ENCODE peak calls at places on chromosomes 4 and X, in five cellular contexts. G is cardiac muscle cell; Z is uterus; L is CD4-positive, alpha-beta T cell; B is MM.1S. R is an unnamed sample. For H3K27me3 and H3K9me3, the result is how much of the 10 kb centered on the place peaks cover.

GRCh38 chrX:80335062-80335830 is 85.0 kb upstream of the TENT5D start:
- DNase-seq in G (peak), Z (peak), L (no peak), B (no peak), R (no peak)

GRCh38 chr4:112127736-112128322 is 17.4 kb upstream of the FAM241A start:
- DNase-seq in G (peak), Z (no peak), L (no peak), B (no peak), R (no peak)

GRCh38 chrX:13327666-13328065 is 7.8 kb upstream of the ATXN3L start:
- DNase-seq in G (no peak), Z (no peak), L (no peak), B (no peak), R (no peak)

GRCh38 chr4:183906736-183907651 is 1.9 kb downstream of the STOX2 start:
- DNase-seq in G (peak), Z (no peak), L (no peak), B (no peak), R (no peak)

GRCh38 chr4:20860878-20861277 is 160.6 kb downstream of the PACRGL start:
- DNase-seq in G (no peak), Z (no peak), L (no peak), B (no peak), R (no peak)

GRCh38 chrX:85622635-85623034 is 243.2 kb upstream of the POF1B start:
- DNase-seq in G (no peak), Z (no peak), L (no peak), B (no peak), R (no peak)

GRCh38 chr4:121777625-121778024 is 12.7 kb upstream of the SMIM43 start:
- DNase-seq in G (no peak), Z (no peak), L (no peak), B (no peak), R (no peak)

GRCh38 chr4:94228488-94229216 is 21.0 kb downstream of the SMARCAD1 start:
- DNase-seq in G (no peak), Z (no peak), L (no peak), B (no peak), R (no peak)

GRCh38 chrX:140765043-140765784 is 55.7 kb downstream of the LINC00632 start:
- DNase-seq in G (peak), Z (no peak), L (no peak), B (no peak), R (no peak)

GRCh38 chr4:13544556-13545393 is 467 bp upstream of the NKX3-2 start:
- DNase-seq in G (peak), Z (peak), L (no peak), B (no peak), R (peak)

GRCh38 chrX:1423215-1423614 is 29.5 kb downstream of the ASMTL start:
- DNase-seq in G (no peak), Z (no peak), L (no peak), B (no peak), R (no peak)

GRCh38 chr4:25913056-25913850 is 767 bp upstream of the SMIM20 start:
- DNase-seq in G (no peak), Z (peak), L (peak), B (peak), R (peak)

GRCh38 chrX:13252726-13253125 is 67.1 kb downstream of the ATXN3L start:
- DNase-seq in G (no peak), Z (no peak), L (no peak), B (no peak), R (no peak)

GRCh38 chr4:90002406-90003040 is 107.9 kb downstream of the MMRN1 start:
- DNase-seq in G (no peak), Z (no peak), L (no peak), B (no peak), R (no peak)

GRCh38 chr4:106609917-106610316 is 241.3 kb upstream of the GIMD1 start:
- DNase-seq in G (no peak), Z (no peak), L (no peak), B (no peak), R (no peak)

GRCh38 chr4:17336986-17337385 is 174.9 kb downstream of the QDPR start:
- DNase-seq in G (no peak), Z (no peak), L (no peak), B (no peak), R (no peak)

GRCh38 chrX:24858004-24858746 is 157.6 kb downstream of the ARX start:
- DNase-seq in G (peak), Z (no peak), L (no peak), B (no peak), R (no peak)

GRCh38 chr4:150250998-150251651 is 172.9 kb downstream of the DCLK2 start:
- DNase-seq in G (no peak), Z (no peak), L (no peak), B (no peak), R (no peak)

GRCh38 chr4:175531405-175532091 is 280.5 kb downstream of the GPM6A start:
- DNase-seq in G (no peak), Z (no peak), L (no peak), B (no peak), R (no peak)

GRCh38 chr4:174041555-174042110 is 241.8 kb downstream of the FBXO8 start:
- DNase-seq in G (no peak), Z (no peak), L (no peak), B (no peak), R (no peak)

GRCh38 chr4:24118031-24118430 is 228.2 kb upstream of the PPARGC1A start:
- DNase-seq in G (no peak), Z (no peak), L (no peak), B (peak), R (no peak)

GRCh38 chr4:185015108-185015507 is 3.2 kb upstream of the HELT start:
- DNase-seq in G (peak), Z (no peak), L (no peak), B (no peak), R (no peak)

GRCh38 chr4:185018834-185019450 is 652 bp downstream of the HELT start:
- DNase-seq in G (no peak), Z (no peak), L (no peak), B (no peak), R (no peak)

GRCh38 chr4:185017964-185018772 is at the start of gene HELT:
- DNase-seq in G (no peak), Z (no peak), L (no peak), B (no peak), R (no peak)

GRCh38 chr4:185016101-185016940 is 2.0 kb upstream of the HELT start:
- DNase-seq in G (no peak), Z (no peak), L (no peak), B (no peak), R (no peak)

GRCh38 chr4:185016946-185017797 is 1.1 kb upstream of the HELT start:
- DNase-seq in G (peak), Z (no peak), L (no peak), B (no peak), R (no peak)
- H3K27me3 ChIP-seq in G (half or more), Z (under half), L (half or more), B (half or more), R (half or more)

GRCh38 chrX:102651968-102652744 is 873 bp downstream of the GPRASP1 start:
- DNase-seq in G (peak), Z (peak), L (peak), B (no peak), R (no peak)

GRCh38 chrX:102654696-102655095 is 3.4 kb downstream of the GPRASP1 start:
- DNase-seq in G (peak), Z (no peak), L (no peak), B (no peak), R (no peak)

GRCh38 chrX:102650903-102651241 is 411 bp upstream of the GPRASP1 start:
- DNase-seq in G (no peak), Z (no peak), L (no peak), B (no peak), R (no peak)

GRCh38 chrX:102651242-102651967 is at the start of gene GPRASP1:
- DNase-seq in G (peak), Z (peak), L (peak), B (no peak), R (peak)
- H3K27ac ChIP-seq in G (no peak), Z (peak), L (peak), B (no peak), R (no peak)

GRCh38 chrX:145549476-145549875 is 268.2 kb upstream of the SLITRK2 start:
- DNase-seq in G (no peak), Z (no peak), L (no peak), B (no peak), R (no peak)
- H3K9me3 ChIP-seq in G (under half), Z (under half), L (under half), B (under half), R (under half)

DNA sequence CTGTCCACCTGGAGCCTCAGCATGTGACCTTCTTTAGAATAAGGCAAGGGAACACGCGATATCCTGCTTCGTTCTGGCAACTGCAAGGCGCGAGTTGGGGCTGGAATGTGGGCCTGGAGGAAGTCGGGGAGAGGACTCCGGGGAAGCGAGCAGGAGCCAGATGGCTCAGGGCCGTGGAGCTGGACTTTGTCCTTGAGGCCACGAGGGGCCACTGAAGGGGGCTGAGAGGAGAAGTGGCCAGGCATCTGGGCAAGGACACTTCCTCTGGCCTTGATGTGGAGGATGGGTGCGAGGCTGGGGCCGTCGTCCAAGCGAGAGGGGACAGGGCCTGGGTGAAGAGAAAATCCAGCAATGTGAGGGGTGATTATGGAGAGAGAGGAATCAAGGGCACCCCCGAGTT is 12.2 kb upstream of the DUSP9 start:
- DNase-seq in G (no peak), Z (peak), L (no peak), B (no peak), R (no peak)
- H3K27me3 ChIP-seq in G (under half), Z (under half), L (under half), B (half or more), R (under half)